ENCODE peak calls at places on chromosome 15, in five cellular contexts. N is A549, W is HepG2, B is K562, E is GM12878. F is an unnamed sample.

GRCh38 chr15:83747050-83747717 is 93.3 kb downstream of the ADAMTSL3 start:
- DNase-seq in N (no peak), W (peak; percentile 2), B (no peak), E (no peak), F (peak; percentile 51)

GRCh38 chr15:50544368-50544767 is 2.1 kb downstream of the USP50 start:
- DNase-seq in N (no peak), W (no peak), B (no peak), E (no peak), F (peak; percentile 17)

GRCh38 chr15:67511606-67512005 is 9.3 kb upstream of the C15orf61 start:
- DNase-seq in N (no peak), W (no peak), B (no peak), E (no peak), F (no peak)

GRCh38 chr15:81362790-81363189 is 11.2 kb downstream of the TMC3 start:
- DNase-seq in N (no peak), W (no peak), B (no peak), E (no peak), F (no peak)

GRCh38 chr15:69509131-69509530 is 56.5 kb downstream of the RPLP1 start:
- DNase-seq in N (no peak), W (no peak), B (no peak), E (no peak), F (no peak)

GRCh38 chr15:98746756-98747155 is 98.4 kb downstream of the IGF1R start:
- DNase-seq in N (no peak), W (no peak), B (no peak), E (no peak), F (no peak)

GRCh38 chr15:37837276-37837675 is 97.2 kb upstream of the TMCO5A start:
- DNase-seq in N (no peak), W (no peak), B (no peak), E (no peak), F (no peak)

GRCh38 chr15:28246605-28247004 is 75.4 kb downstream of the HERC2 start:
- DNase-seq in N (no peak), W (no peak), B (no peak), E (no peak), F (no peak)

GRCh38 chr15:67033012-67033411 is 32.4 kb upstream of the SMAD3 start:
- DNase-seq in N (no peak), W (no peak), B (no peak), E (no peak), F (peak; percentile 62)

GRCh38 chr15:34341922-34342736 is 807 bp downstream of the NOP10 start:
- DNase-seq in N (no peak), W (no peak), B (no peak), E (no peak), F (peak; percentile 14)

GRCh38 chr15:41981373-41982132 is 9.2 kb upstream of the EHD4 start:
- DNase-seq in N (no peak), W (no peak), B (peak; percentile 36), E (no peak), F (no peak)

GRCh38 chr15:25233766-25234350 is 205.0 kb downstream of the UBE3A start:
- DNase-seq in N (no peak), W (no peak), B (no peak), E (no peak), F (no peak)

GRCh38 chr15:31297221-31297879 is 29.3 kb upstream of the KLF13 start:
- DNase-seq in N (no peak), W (no peak), B (no peak), E (no peak), F (no peak)

GRCh38 chr15:90610220-90610619 is 80.5 kb downstream of the CRTC3 start:
- DNase-seq in N (no peak), W (no peak), B (no peak), E (no peak), F (no peak)

GRCh38 chr15:89656116-89656815 is 999 bp upstream of the KIF7 start:
- DNase-seq in N (no peak), W (no peak), B (no peak), E (no peak), F (no peak)

GRCh38 chr15:59792359-59792758 is 103.2 kb upstream of the BNIP2 start:
- DNase-seq in N (no peak), W (no peak), B (no peak), E (no peak), F (peak; percentile 32)

GRCh38 chr15:26838742-26839460 is 28.0 kb upstream of the GABRA5 start:
- DNase-seq in N (peak; percentile 62), W (no peak), B (peak; percentile 69), E (no peak), F (peak; percentile 85)

GRCh38 chr15:70875001-70875782 is 17.0 kb downstream of the THAP10 start:
- DNase-seq in N (no peak), W (no peak), B (no peak), E (no peak), F (peak; percentile 37)

GRCh38 chr15:65032823-65033537 is 3.5 kb upstream of the MTFMT start:
- DNase-seq in N (peak; percentile 93), W (peak; percentile 95), B (peak; percentile 48), E (no peak), F (peak; percentile 92)

GRCh38 chr15:65037279-65037678 is 7.8 kb upstream of the MTFMT start:
- DNase-seq in N (no peak), W (no peak), B (no peak), E (no peak), F (no peak)

GRCh38 chr15:65029736-65030208 is 333 bp upstream of the MTFMT start:
- DNase-seq in N (no peak), W (no peak), B (no peak), E (no peak), F (no peak)

GRCh38 chr15:65034719-65035118 is 5.3 kb upstream of the MTFMT start:
- DNase-seq in N (no peak), W (no peak), B (no peak), E (no peak), F (no peak)

GRCh38 chr15:65033659-65034269 is 4.3 kb upstream of the MTFMT start:
- DNase-seq in N (no peak), W (peak; percentile 63), B (peak; percentile 39), E (no peak), F (peak; percentile 66)
- TF ChIP-seq JUNB in N (no peak), W (no peak), B (no peak), E (no peak), F (no peak)

GRCh38 chr15:74775894-74776293 is 6.0 kb upstream of the CSK start:
- DNase-seq in N (no peak), W (no peak), B (no peak), E (no peak), F (no peak)
- H3K4me2 ChIP-seq in N (no peak overlapping the region), W (no peak overlapping the region), B (no peak overlapping the region), E (no peak overlapping the region), F (no peak overlapping the region)

GRCh38 chr15:49238342-49238741 is 68.3 kb downstream of the GALK2 start:
- DNase-seq in N (no peak), W (no peak), B (no peak), E (no peak), F (no peak)
- TF ChIP-seq JUNB in N (no peak), W (no peak), B (no peak), E (no peak), F (no peak)

GRCh38 chr15:78640840-78641733 is at the start of gene CHRNB4:
- DNase-seq in N (peak; percentile 49), W (no peak), B (peak; percentile 88), E (no peak), F (peak; percentile 91)
- H3K4me2 ChIP-seq in N (peak within 1 kb of the TSS; percentile 85), W (no peak within 1 kb of the TSS), B (peak within 1 kb of the TSS; percentile 35), E (peak within 1 kb of the TSS; percentile 71), F (peak within 1 kb of the TSS; percentile 91)